ENCODE peak calls at places on chromosomes 1 and 21, in nine cellular contexts. H is AG04450; U is RWPE1; J is RCC 7860; D is stimulated activated CD4-positive, alpha-beta T cell treated with anti-CD3 and anti-CD28 coated beads, Interleukin-1b, Interleukin-23, amount 100 ng/mL, for 4 hours; T is stimulated activated naive CD8-positive, alpha-beta T cell treated with anti-CD3 and anti-CD28 coated beads, Interleukin-15, Interleukin-2, amounts not matched to agents 100 U/mL and 50 U/mL, for 24 hours; P is epithelial cell of esophagus; V is non-pigmented ciliary epithelial cell; Q is Calu3. M is an unnamed sample.

GRCh38 chr1:173266845-173267244 is 59.7 kb upstream of the TNFSF4 start:
- DNase-seq in H (no peak), U (no peak), V (no peak), D (no peak), P (no peak), Q (no peak), T (no peak), J (no peak), M (no peak)

GRCh38 chr1:113073457-113073950 is 506 bp downstream of the LRIG2 start:
- DNase-seq in P (peak), Q (peak), J (peak), D (no peak), V (no peak), H (peak), U (peak), T (no peak), M (no peak)

GRCh38 chr1:68623700-68624099 is 126.8 kb upstream of the DEPDC1 start:
- DNase-seq in Q (no peak), V (no peak), T (no peak), H (no peak), U (no peak), J (no peak), D (no peak), P (no peak), M (peak)

GRCh38 chr1:21077085-21077484 is 99.6 kb downstream of the EIF4G3 start:
- DNase-seq in H (no peak), J (peak), U (no peak), P (peak), Q (no peak), V (no peak), D (no peak), T (no peak), M (no peak)

GRCh38 chr21:39474545-39474944 is 22.8 kb downstream of the SH3BGR start:
- DNase-seq in T (no peak), U (no peak), V (no peak), H (no peak), P (no peak), J (no peak), Q (no peak), D (no peak), M (no peak)

GRCh38 chr1:220962031-220962751 is 82.9 kb downstream of the HLX start:
- DNase-seq in J (peak), U (peak), T (no peak), V (peak), D (no peak), Q (no peak), H (peak), P (peak), M (peak)

GRCh38 chr1:54037476-54037875 is 15.5 kb downstream of the TMEM59 start:
- DNase-seq in Q (no peak), H (no peak), D (no peak), U (no peak), P (no peak), J (no peak), T (no peak), V (no peak), M (no peak)

GRCh38 chr1:30906631-30907389 is 1.7 kb downstream of the SDC3 start:
- DNase-seq in T (no peak), D (no peak), H (no peak), J (no peak), P (no peak), U (no peak), V (no peak), Q (no peak), M (no peak)

GRCh38 chr21:29334717-29335428 is 36.2 kb downstream of the BACH1 start:
- DNase-seq in T (no peak), V (peak), D (no peak), J (peak), U (no peak), H (no peak), Q (no peak), P (peak), M (no peak)

GRCh38 chr1:207345644-207346561 is 24.4 kb downstream of the CD55 start:
- DNase-seq in P (no peak), H (no peak), V (no peak), D (no peak), Q (no peak), T (no peak), J (no peak), U (no peak), M (no peak)

GRCh38 chr1:99680258-99680657 is 34.3 kb downstream of the PALMD start:
- DNase-seq in J (no peak), T (no peak), P (peak), D (no peak), H (no peak), U (no peak), Q (no peak), V (no peak), M (no peak)

GRCh38 chr1:245790441-245790840 is 635.7 kb downstream of the KIF26B start:
- DNase-seq in Q (no peak), T (no peak), J (no peak), P (no peak), D (no peak), V (no peak), H (no peak), U (no peak), M (no peak)

GRCh38 chr21:38631171-38631570 is 132.9 kb upstream of the ERG start:
- DNase-seq in D (no peak), V (no peak), P (peak), T (no peak), J (no peak), Q (no peak), H (no peak), U (no peak), M (no peak)

GRCh38 chr1:178232949-178233348 is 139.0 kb downstream of the RASAL2 start:
- DNase-seq in P (peak), U (no peak), H (peak), T (no peak), J (no peak), D (no peak), Q (no peak), V (peak), M (no peak)

GRCh38 chr1:209106237-209106741 is 477.2 kb upstream of the CAMK1G start:
- DNase-seq in Q (no peak), D (no peak), V (peak), P (peak), J (peak), H (no peak), U (peak), T (no peak), M (no peak)

GRCh38 chr1:41622859-41623732 is 138.6 kb upstream of the EDN2 start:
- DNase-seq in J (no peak), D (no peak), P (no peak), Q (no peak), T (no peak), H (no peak), U (no peak), V (no peak), M (no peak)

GRCh38 chr1:229093546-229094336 is 177.2 kb upstream of the RAB4A start:
- DNase-seq in V (no peak), H (no peak), J (no peak), D (no peak), P (peak), T (no peak), Q (peak), U (peak), M (no peak)

GRCh38 chr1:8870605-8871538 is 7.6 kb downstream of the ENO1 start:
- DNase-seq in Q (no peak), V (no peak), P (peak), J (peak), D (no peak), T (no peak), U (peak), H (no peak), M (no peak)

GRCh38 chr1:27598288-27598687 is 5.7 kb downstream of the AHDC1 start:
- DNase-seq in J (no peak), D (no peak), U (no peak), Q (no peak), V (no peak), T (no peak), P (no peak), H (no peak), M (no peak)

GRCh38 chr21:14945176-14945575 is 119.6 kb downstream of the NRIP1 start:
- DNase-seq in D (no peak), V (no peak), J (no peak), T (no peak), Q (no peak), P (no peak), U (no peak), H (no peak), M (no peak)

GRCh38 chr1:64574301-64574700 is 104.4 kb downstream of the CACHD1 start:
- DNase-seq in Q (no peak), H (no peak), T (no peak), V (no peak), J (peak), D (no peak), P (peak), U (peak), M (peak)

GRCh38 chr1:29655145-29655544 is 418.8 kb downstream of the PTPRU start:
- DNase-seq in P (no peak), H (no peak), Q (no peak), U (no peak), D (no peak), V (no peak), T (no peak), J (no peak), M (no peak)

GRCh38 chr1:11158720-11159321 is 30.3 kb upstream of the ANGPTL7 start:
- DNase-seq in J (peak), U (peak), V (peak), D (no peak), T (no peak), P (peak), H (peak), Q (no peak), M (no peak)

GRCh38 chr1:157369808-157370521 is 182.3 kb downstream of the FCRL5 start:
- DNase-seq in P (peak), V (no peak), J (peak), D (peak), Q (peak), H (peak), T (peak), U (peak), M (no peak)

GRCh38 chr1:177255411-177255810 is 84.7 kb downstream of the BRINP2 start:
- DNase-seq in P (peak), T (no peak), D (no peak), U (peak), J (peak), V (peak), H (no peak), Q (peak), M (peak)

GRCh38 chr1:998905-999796 is 746 bp downstream of the HES4 start:
- DNase-seq in J (peak), U (no peak), H (no peak), P (no peak), T (peak), D (no peak), V (no peak), Q (peak), M (no peak)

GRCh38 chr1:223007250-223007649 is 135.8 kb downstream of the TLR5 start:
- DNase-seq in J (peak), Q (no peak), V (peak), D (no peak), P (no peak), T (no peak), U (no peak), H (no peak), M (peak)

GRCh38 chr1:23597635-23598388 is 38.5 kb upstream of the ID3 start:
- DNase-seq in P (no peak), T (no peak), V (no peak), H (no peak), J (no peak), U (no peak), Q (no peak), D (no peak), M (no peak)

GRCh38 chr21:44926364-44927101 is 5.8 kb upstream of the ITGB2 start:
- DNase-seq in J (peak), U (no peak), D (no peak), V (no peak), Q (no peak), H (no peak), T (peak), P (peak), M (no peak)